ENCODE peak calls at places on chromosomes 1 and 21, in six cellular contexts. I is fibroblast of lung, U is GM23338, X is endothelial cell of umbilical vein, F is hepatocyte, D is K562. Z is an unnamed sample.

GRCh38 chr1:7991504-7992440 is 30.3 kb downstream of the PARK7 start:
- DNase-seq in I (peak; percentile 15), U (peak; percentile 96), X (no peak), F (no peak), D (no peak), Z (peak; percentile 24)

GRCh38 chr1:11707621-11708276 is 16.2 kb downstream of the DRAXIN start:
- DNase-seq in I (no peak), U (no peak), X (no peak), F (peak; percentile 51), D (peak; percentile 75), Z (no peak)

GRCh38 chr1:114468710-114469468 is 42.1 kb downstream of the TRIM33 start:
- DNase-seq in I (no peak), U (no peak), X (no peak), F (no peak), D (no peak), Z (peak; percentile 54)

GRCh38 chr1:204443260-204443619 is 31.6 kb upstream of the PPP1R15B start:
- DNase-seq in I (no peak), U (no peak), X (no peak), F (peak; percentile 40), D (no peak), Z (no peak)

GRCh38 chr1:28248273-28249012 is 10.9 kb upstream of the SESN2 start:
- DNase-seq in I (peak; percentile 89), U (peak; percentile 92), X (peak; percentile 85), F (peak; percentile 85), D (peak; percentile 69), Z (peak; percentile 86)

GRCh38 chr21:38299651-38300050 is 42.9 kb downstream of the KCNJ15 start:
- DNase-seq in I (no peak), U (no peak), X (no peak), F (no peak), D (no peak), Z (no peak)

GRCh38 chr1:175514309-175515001 is 228.9 kb downstream of the TNR start:
- DNase-seq in I (no peak), U (no peak), X (peak; percentile 94), F (no peak), D (no peak), Z (peak; percentile 7)

GRCh38 chr1:100921110-100921706 is 25.3 kb downstream of the SLC30A7 start:
- DNase-seq in I (peak; percentile 79), U (peak; percentile 76), X (peak; percentile 81), F (peak; percentile 68), D (peak; percentile 16), Z (peak; percentile 65)

GRCh38 chr1:235500971-235501540 is 3.2 kb downstream of the B3GALNT2 start:
- DNase-seq in I (no peak), U (peak; percentile 16), X (no peak), F (no peak), D (no peak), Z (peak; percentile 61)

GRCh38 chr1:117585086-117585485 is 20.8 kb upstream of the TENT5C start:
- DNase-seq in I (no peak), U (no peak), X (no peak), F (no peak), D (no peak), Z (no peak)

GRCh38 chr1:40921522-40921921 is 58.0 kb upstream of the CTPS1 start:
- DNase-seq in I (no peak), U (no peak), X (no peak), F (no peak), D (no peak), Z (no peak)

GRCh38 chr21:33023574-33024277 is 2.0 kb upstream of the OLIG2 start:
- DNase-seq in I (no peak), U (peak; percentile 61), X (no peak), F (no peak), D (no peak), Z (no peak)

GRCh38 chr1:218112862-218113261 is 172.2 kb upstream of the RRP15 start:
- DNase-seq in I (no peak), U (no peak), X (no peak), F (peak; percentile 28), D (no peak), Z (no peak)

GRCh38 chr1:162822391-162823200 is 32.1 kb downstream of the HSD17B7 start:
- DNase-seq in I (no peak), U (peak; percentile 90), X (peak; percentile 25), F (peak; percentile 32), D (no peak), Z (peak; percentile 34)

GRCh38 chr1:66395202-66396061 is 138.5 kb upstream of the SGIP1 start:
- DNase-seq in I (no peak), U (no peak), X (no peak), F (peak; percentile 17), D (no peak), Z (no peak)

GRCh38 chr1:220803401-220804201 is 16.9 kb downstream of the MTARC1 start:
- DNase-seq in I (peak; percentile 65), U (peak; percentile 61), X (peak; percentile 59), F (peak; percentile 44), D (peak; percentile 65), Z (peak; percentile 41)

GRCh38 chr1:147600119-147601111 is 59.1 kb downstream of the BCL9 start:
- DNase-seq in I (peak; percentile 39), U (peak; percentile 23), X (peak; percentile 31), F (peak; percentile 57), D (peak; percentile 20), Z (peak; percentile 71)

GRCh38 chr21:46097826-46098286 is at the start of gene COL6A2:
- DNase-seq in I (peak; percentile 64), U (peak; percentile 85), X (no peak), F (peak; percentile 90), D (peak; percentile 92), Z (peak; percentile 90)

GRCh38 chr1:2108213-2108876 is 58.1 kb downstream of the PRKCZ start:
- DNase-seq in I (peak; percentile 28), U (peak; percentile 87), X (no peak), F (peak; percentile 54), D (peak; percentile 85), Z (peak; percentile 58)

GRCh38 chr1:154962795-154963330 is 1.3 kb upstream of the PYGO2 start:
- DNase-seq in I (no peak), U (no peak), X (no peak), F (no peak), D (no peak), Z (no peak)

GRCh38 chr1:100187912-100188311 is 9.9 kb upstream of the LRRC39 start:
- DNase-seq in I (peak; percentile 73), U (no peak), X (no peak), F (peak; percentile 7), D (no peak), Z (peak; percentile 44)

GRCh38 chr1:41411229-41411628 is 50.0 kb downstream of the FOXO6 start:
- DNase-seq in I (no peak), U (no peak), X (no peak), F (no peak), D (no peak), Z (no peak)

GRCh38 chr1:231634302-231635013 is 7.9 kb downstream of the DISC1 start:
- DNase-seq in I (no peak), U (no peak), X (no peak), F (no peak), D (no peak), Z (no peak)

GRCh38 chr21:46634966-46635323 is 529 bp upstream of the PRMT2 start:
- DNase-seq in I (peak; percentile 93), U (peak; percentile 95), X (peak; percentile 89), F (peak; percentile 89), D (no peak), Z (peak; percentile 92)

GRCh38 chr1:164662462-164662861 is 103.5 kb downstream of the PBX1 start:
- DNase-seq in I (no peak), U (peak; percentile 38), X (no peak), F (no peak), D (no peak), Z (no peak)

GRCh38 chr1:206955476-206956312 is 9.4 kb upstream of the PIGR start:
- DNase-seq in I (peak; percentile 12), U (no peak), X (no peak), F (peak; percentile 68), D (peak; percentile 66), Z (peak; percentile 57)

GRCh38 chr1:2068951-2069350 is 18.7 kb downstream of the PRKCZ start:
- DNase-seq in I (no peak), U (no peak), X (no peak), F (no peak), D (no peak), Z (no peak)

DNA sequence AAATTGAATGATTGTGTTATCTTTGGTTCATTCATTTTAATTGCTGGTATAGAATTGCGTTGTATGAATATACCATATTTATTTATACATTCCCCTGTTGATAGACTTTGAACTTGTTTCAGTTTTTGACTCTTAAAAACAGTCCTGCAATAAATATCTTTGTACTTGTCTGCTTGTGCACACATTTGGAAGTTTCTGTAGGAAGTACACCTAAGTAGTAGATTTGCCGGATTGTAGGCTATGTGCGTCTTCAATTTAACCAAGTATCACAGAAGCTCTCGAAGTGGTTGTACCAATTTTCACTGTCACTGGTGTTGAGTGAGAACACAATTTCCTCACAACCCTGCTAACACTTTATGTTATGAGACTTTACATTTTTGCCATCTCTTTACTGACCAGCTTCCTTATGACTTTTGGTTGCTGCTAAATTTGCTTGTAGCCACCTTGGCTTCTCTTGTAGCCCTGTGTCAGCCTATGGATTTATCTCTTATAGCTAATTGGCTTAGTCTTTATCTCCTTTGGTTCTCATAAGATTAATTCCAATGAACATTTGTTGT is 2.2 kb downstream of the TTC3 start:
- DNase-seq in I (no peak), U (no peak), X (no peak), F (no peak), D (no peak), Z (no peak)
- TF ChIP-seq EZH2 in I (no peak), U (no peak), X (no peak), F (no peak), D (no peak), Z (no peak)

GRCh38 chr1:61680500-61680899 is 44.4 kb downstream of the TM2D1 start:
- DNase-seq in I (no peak), U (no peak), X (no peak), F (no peak), D (no peak), Z (no peak)
- TF ChIP-seq EZH2 in I (no peak), U (no peak), X (no peak), F (no peak), D (no peak), Z (no peak)

GRCh38 chr1:63326106-63326472 is 3.7 kb downstream of the FOXD3 start:
- DNase-seq in I (peak; percentile 12), U (peak; percentile 69), X (no peak), F (no peak), D (no peak), Z (no peak)
- TF ChIP-seq EZH2 in I (peak; percentile 83), U (peak; percentile 39), X (no peak), F (peak; percentile 74), D (no peak), Z (peak; percentile 78)

DNA sequence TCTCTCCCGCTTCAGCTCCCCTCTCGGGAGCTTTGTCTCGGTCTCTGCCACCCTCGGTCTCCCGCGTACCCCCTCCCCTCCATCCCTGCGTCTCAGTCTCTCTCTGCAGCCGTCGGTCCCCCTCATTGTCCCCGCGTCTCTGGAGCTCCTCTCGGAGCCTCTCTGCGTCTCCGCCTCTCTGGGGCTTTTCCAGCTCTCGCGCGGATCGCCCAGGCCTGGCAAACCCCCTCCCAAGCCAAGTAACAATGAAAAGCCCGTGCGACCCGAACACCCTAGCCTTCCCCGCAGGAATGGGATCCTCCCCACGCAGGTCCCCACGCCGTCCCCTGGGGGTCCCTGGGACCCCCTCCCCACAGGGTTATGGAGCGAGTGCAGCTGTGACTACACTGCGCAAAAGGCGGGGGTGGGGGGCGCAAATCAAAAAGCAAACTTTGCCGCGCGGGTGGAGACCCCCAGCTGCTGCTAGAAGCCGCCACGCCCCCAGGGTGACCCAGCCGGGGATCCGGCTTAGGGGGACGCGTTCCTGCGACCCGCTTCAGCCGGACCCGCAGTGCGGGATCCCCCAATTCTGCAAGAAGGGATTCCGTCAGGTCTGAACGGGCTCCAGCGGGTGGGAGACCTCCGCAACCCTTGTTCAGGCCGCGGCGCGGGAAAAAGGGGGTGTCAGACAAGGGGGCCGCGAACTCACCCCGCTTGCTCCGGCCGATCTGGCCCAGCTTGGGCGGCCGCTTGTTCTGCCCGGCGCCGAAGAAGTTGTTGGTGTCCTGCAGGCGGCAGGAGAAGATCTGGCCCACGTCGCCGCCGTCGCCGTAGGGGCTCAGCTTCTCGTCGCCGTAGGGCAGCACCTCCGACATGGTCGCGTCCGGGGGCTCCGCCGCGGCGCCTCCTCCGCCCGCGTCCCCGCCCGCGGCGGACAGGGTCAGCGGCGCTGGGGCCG is 1.2 kb downstream of the CAMK2N1 start:
- DNase-seq in I (no peak), U (no peak), X (peak; percentile 43), F (peak; percentile 42), D (no peak), Z (peak; percentile 55)
- TF ChIP-seq EZH2 in I (no peak), U (peak; percentile 81), X (peak; percentile 36), F (no peak), D (no peak), Z (no peak)

Z was measured in GM23248.